ENCODE peak calls at places on chromosomes 3 and 15, in four cellular contexts. One of them, this sample, is unnamed.

GRCh38 chr15:44501768-44502366 is 35.1 kb upstream of the EIF3J start:
- DNase-seq in CD8-positive, alpha-beta T cell: no peak
- DNase-seq in brain microvascular endothelial cell: no peak
- DNase-seq in mammary epithelial cell: peak; percentile 32
- DNase-seq in this sample: no peak

GRCh38 chr3:156483961-156484787 is 70.7 kb downstream of the SSR3 start:
- DNase-seq in CD8-positive, alpha-beta T cell: peak; percentile 42
- DNase-seq in brain microvascular endothelial cell: peak; percentile 64
- DNase-seq in mammary epithelial cell: peak; percentile 70
- DNase-seq in this sample: no peak

GRCh38 chr3:129068291-129068886 is 7.8 kb downstream of the GP9 start:
- DNase-seq in CD8-positive, alpha-beta T cell: no peak
- DNase-seq in brain microvascular endothelial cell: no peak
- DNase-seq in mammary epithelial cell: no peak
- DNase-seq in this sample: no peak

GRCh38 chr15:61327019-61327631 is 98.0 kb upstream of the RORA start:
- DNase-seq in CD8-positive, alpha-beta T cell: no peak
- DNase-seq in brain microvascular endothelial cell: no peak
- DNase-seq in mammary epithelial cell: no peak
- DNase-seq in this sample: no peak

GRCh38 chr15:39118510-39118909 is 462.4 kb upstream of the THBS1 start:
- DNase-seq in CD8-positive, alpha-beta T cell: no peak
- DNase-seq in brain microvascular endothelial cell: peak; percentile 52
- DNase-seq in mammary epithelial cell: peak; percentile 85
- DNase-seq in this sample: no peak

GRCh38 chr3:65597952-65598413 is 440.7 kb downstream of the MAGI1 start:
- DNase-seq in CD8-positive, alpha-beta T cell: no peak
- DNase-seq in brain microvascular endothelial cell: no peak
- DNase-seq in mammary epithelial cell: no peak
- DNase-seq in this sample: peak; percentile 48

GRCh38 chr3:57068437-57069089 is 8.1 kb downstream of the SPATA12 start:
- DNase-seq in CD8-positive, alpha-beta T cell: no peak
- DNase-seq in brain microvascular endothelial cell: peak; percentile 77
- DNase-seq in mammary epithelial cell: peak; percentile 90
- DNase-seq in this sample: no peak

GRCh38 chr3:55296035-55296434 is 191.1 kb downstream of the WNT5A start:
- DNase-seq in CD8-positive, alpha-beta T cell: no peak
- DNase-seq in brain microvascular endothelial cell: no peak
- DNase-seq in mammary epithelial cell: no peak
- DNase-seq in this sample: no peak

GRCh38 chr15:100124936-100125626 is 216.7 kb downstream of the ADAMTS17 start:
- DNase-seq in CD8-positive, alpha-beta T cell: no peak
- DNase-seq in brain microvascular endothelial cell: no peak
- DNase-seq in mammary epithelial cell: no peak
- DNase-seq in this sample: no peak

GRCh38 chr3:113254171-113254947 is 43.0 kb downstream of the BOC start:
- DNase-seq in CD8-positive, alpha-beta T cell: no peak
- DNase-seq in brain microvascular endothelial cell: no peak
- DNase-seq in mammary epithelial cell: no peak
- DNase-seq in this sample: no peak

GRCh38 chr3:157405457-157405856 is 31.2 kb upstream of the PTX3 start:
- DNase-seq in CD8-positive, alpha-beta T cell: no peak
- DNase-seq in brain microvascular endothelial cell: peak; percentile 79
- DNase-seq in mammary epithelial cell: no peak
- DNase-seq in this sample: no peak

GRCh38 chr3:125618208-125618607 is 22.9 kb upstream of the OSBPL11 start:
- DNase-seq in CD8-positive, alpha-beta T cell: no peak
- DNase-seq in brain microvascular endothelial cell: no peak
- DNase-seq in mammary epithelial cell: no peak
- DNase-seq in this sample: no peak

GRCh38 chr3:188051801-188052228 is 102.1 kb upstream of the LPP start:
- DNase-seq in CD8-positive, alpha-beta T cell: no peak
- DNase-seq in brain microvascular endothelial cell: peak; percentile 54
- DNase-seq in mammary epithelial cell: no peak
- DNase-seq in this sample: peak; percentile 38

GRCh38 chr3:19213608-19214220 is 65.4 kb downstream of the KCNH8 start:
- DNase-seq in CD8-positive, alpha-beta T cell: no peak
- DNase-seq in brain microvascular endothelial cell: no peak
- DNase-seq in mammary epithelial cell: no peak
- DNase-seq in this sample: no peak

GRCh38 chr15:71237456-71238188 is 122.4 kb downstream of the THSD4 start:
- DNase-seq in CD8-positive, alpha-beta T cell: no peak
- DNase-seq in brain microvascular endothelial cell: peak; percentile 99
- DNase-seq in mammary epithelial cell: peak; percentile 96
- DNase-seq in this sample: peak; percentile 22

GRCh38 chr15:58352026-58352929 is 79.5 kb upstream of the LIPC start:
- DNase-seq in CD8-positive, alpha-beta T cell: no peak
- DNase-seq in brain microvascular endothelial cell: no peak
- DNase-seq in mammary epithelial cell: no peak
- DNase-seq in this sample: no peak

DNA sequence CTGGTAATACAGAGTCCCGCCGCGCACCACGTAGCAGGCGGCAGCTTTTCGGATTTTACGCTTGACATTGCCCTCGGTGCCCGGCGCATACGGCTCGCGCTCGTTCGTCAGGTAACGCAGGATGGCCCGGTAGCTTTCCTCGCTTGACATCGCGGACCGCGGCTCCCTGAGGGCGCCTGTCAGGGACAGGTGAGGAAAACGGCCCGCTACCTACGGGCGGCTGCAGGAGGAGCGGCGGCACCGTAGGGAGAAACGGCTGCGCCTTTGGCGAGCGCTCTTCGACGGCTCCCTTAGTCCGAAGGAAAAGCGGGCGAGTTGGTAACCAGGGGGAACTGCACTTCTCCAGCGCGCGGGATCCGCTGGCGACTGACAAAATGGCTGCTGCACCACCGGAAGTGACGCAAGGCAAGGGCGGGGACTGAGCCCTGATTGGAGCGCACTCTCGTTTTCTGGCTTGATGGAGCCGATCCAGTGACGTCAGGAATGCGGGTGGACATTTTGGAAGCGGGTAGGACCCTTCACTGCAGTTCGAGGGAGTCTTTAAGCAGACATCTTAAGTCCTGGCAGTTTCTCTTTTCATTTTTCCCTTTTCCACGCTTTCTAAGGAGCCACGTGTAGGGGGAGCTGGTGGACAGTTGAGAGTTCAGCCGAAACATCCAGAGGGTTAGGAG is at the start of gene ZBTB11:
- DNase-seq in CD8-positive, alpha-beta T cell: peak; percentile 100
- DNase-seq in brain microvascular endothelial cell: peak; percentile 100
- DNase-seq in mammary epithelial cell: peak; percentile 99
- DNase-seq in this sample: no peak
- H3K27ac ChIP-seq in CD8-positive, alpha-beta T cell: peak within 1 kb of the TSS; percentile 97
- H3K27ac ChIP-seq in brain microvascular endothelial cell: peak within 1 kb of the TSS; percentile 70
- H3K27ac ChIP-seq in mammary epithelial cell: peak within 1 kb of the TSS; percentile 85
- H3K27ac ChIP-seq in this sample: peak within 1 kb of the TSS; percentile 95

GRCh38 chr15:40767838-40768491 is 1.8 kb upstream of the C15orf62 start:
- DNase-seq in CD8-positive, alpha-beta T cell: no peak
- DNase-seq in brain microvascular endothelial cell: no peak
- DNase-seq in mammary epithelial cell: no peak
- DNase-seq in this sample: no peak

GRCh38 chr15:40766906-40767837 is 2.6 kb upstream of the C15orf62 start:
- DNase-seq in CD8-positive, alpha-beta T cell: no peak
- DNase-seq in brain microvascular endothelial cell: peak; percentile 60
- DNase-seq in mammary epithelial cell: no peak
- DNase-seq in this sample: no peak

GRCh38 chr15:40763801-40764765 is at the start of gene GCHFR:
- DNase-seq in CD8-positive, alpha-beta T cell: peak; percentile 66
- DNase-seq in brain microvascular endothelial cell: peak; percentile 18
- DNase-seq in mammary epithelial cell: peak; percentile 36
- DNase-seq in this sample: no peak

GRCh38 chr15:40764766-40765136 is 883 bp downstream of the GCHFR start:
- DNase-seq in CD8-positive, alpha-beta T cell: no peak
- DNase-seq in brain microvascular endothelial cell: no peak
- DNase-seq in mammary epithelial cell: no peak
- DNase-seq in this sample: no peak

DNA sequence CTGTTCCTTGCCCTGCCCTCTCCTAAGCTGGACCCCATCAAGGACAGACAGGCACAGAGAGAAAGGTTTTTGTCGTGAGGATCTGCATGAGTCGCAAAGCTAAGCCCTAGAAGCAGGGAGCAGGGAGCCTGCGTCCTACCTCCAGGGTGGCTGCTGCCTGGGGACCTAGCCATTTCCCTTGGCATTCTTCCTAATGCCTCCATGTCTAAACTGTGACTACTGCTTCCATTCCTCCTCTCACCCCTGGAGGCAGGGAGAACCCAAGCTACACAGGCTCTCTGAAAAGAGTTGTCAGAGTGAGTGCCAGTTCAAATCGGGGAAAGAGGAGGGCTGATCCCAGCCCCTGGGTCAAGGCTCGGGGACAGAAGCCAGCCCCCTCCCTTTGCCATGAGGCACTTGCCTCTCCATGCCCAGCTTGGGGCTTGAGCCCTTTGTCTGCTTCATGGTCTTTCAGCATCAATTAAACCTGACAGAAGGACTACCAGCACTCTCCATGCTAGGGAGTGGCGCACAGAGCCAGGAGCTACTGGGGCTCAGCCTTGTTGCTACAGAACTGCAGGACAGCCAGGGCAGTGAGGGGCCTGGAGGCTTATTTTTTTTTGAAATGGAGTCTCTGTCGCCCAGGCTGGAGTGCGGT is 2.4 kb downstream of the GCHFR start:
- DNase-seq in CD8-positive, alpha-beta T cell: no peak
- DNase-seq in brain microvascular endothelial cell: no peak
- DNase-seq in mammary epithelial cell: no peak
- DNase-seq in this sample: no peak
- H3K27ac ChIP-seq in CD8-positive, alpha-beta T cell: no peak overlapping the region
- H3K27ac ChIP-seq in brain microvascular endothelial cell: no peak overlapping the region
- H3K27ac ChIP-seq in mammary epithelial cell: no peak overlapping the region
- H3K27ac ChIP-seq in this sample: no peak overlapping the region

GRCh38 chr15:65558336-65558735 is 28.1 kb downstream of the HACD3 start:
- DNase-seq in CD8-positive, alpha-beta T cell: no peak
- DNase-seq in brain microvascular endothelial cell: no peak
- DNase-seq in mammary epithelial cell: no peak
- DNase-seq in this sample: no peak

GRCh38 chr15:65556622-65557021 is 26.4 kb downstream of the HACD3 start:
- DNase-seq in CD8-positive, alpha-beta T cell: no peak
- DNase-seq in brain microvascular endothelial cell: no peak
- DNase-seq in mammary epithelial cell: no peak
- DNase-seq in this sample: no peak

GRCh38 chr15:65550681-65551098 is 20.4 kb downstream of the HACD3 start:
- DNase-seq in CD8-positive, alpha-beta T cell: no peak
- DNase-seq in brain microvascular endothelial cell: peak; percentile 49
- DNase-seq in mammary epithelial cell: peak; percentile 16
- DNase-seq in this sample: no peak

GRCh38 chr15:65551183-65551582 is 20.9 kb downstream of the HACD3 start:
- DNase-seq in CD8-positive, alpha-beta T cell: no peak
- DNase-seq in brain microvascular endothelial cell: no peak
- DNase-seq in mammary epithelial cell: no peak
- DNase-seq in this sample: no peak

GRCh38 chr15:65553691-65554090 is 23.4 kb downstream of the HACD3 start:
- DNase-seq in CD8-positive, alpha-beta T cell: no peak
- DNase-seq in brain microvascular endothelial cell: no peak
- DNase-seq in mammary epithelial cell: no peak
- DNase-seq in this sample: no peak
- H3K27ac ChIP-seq in CD8-positive, alpha-beta T cell: no peak overlapping the region
- H3K27ac ChIP-seq in brain microvascular endothelial cell: no peak overlapping the region
- H3K27ac ChIP-seq in mammary epithelial cell: no peak overlapping the region
- H3K27ac ChIP-seq in this sample: no peak overlapping the region

DNA sequence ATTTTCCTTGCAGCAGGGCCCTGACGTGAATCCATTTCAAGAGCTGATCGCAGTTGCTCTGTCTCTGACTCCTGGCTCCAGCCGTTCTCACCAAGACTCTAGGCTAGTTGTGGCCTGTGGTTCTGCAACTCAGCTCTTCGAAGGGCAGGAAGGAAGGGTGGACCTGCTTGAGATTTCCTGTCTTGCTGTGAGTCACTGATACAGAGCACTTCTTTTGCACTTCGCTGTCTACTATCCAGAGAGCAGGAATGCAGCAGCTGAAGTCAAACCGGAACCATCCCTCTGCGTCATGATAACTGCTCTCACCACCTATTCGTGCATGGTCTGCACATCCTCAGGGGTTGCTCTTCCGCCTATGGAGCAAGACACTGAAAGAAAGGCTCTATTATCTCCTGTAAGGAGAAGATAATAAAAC is 59.7 kb downstream of the RAP2B start:
- DNase-seq in CD8-positive, alpha-beta T cell: peak; percentile 79
- DNase-seq in brain microvascular endothelial cell: peak; percentile 100
- DNase-seq in mammary epithelial cell: peak; percentile 99
- DNase-seq in this sample: no peak
- H3K27ac ChIP-seq in CD8-positive, alpha-beta T cell: peak overlapping the region; percentile 64
- H3K27ac ChIP-seq in brain microvascular endothelial cell: peak overlapping the region; percentile 92
- H3K27ac ChIP-seq in mammary epithelial cell: peak overlapping the region; percentile 78
- H3K27ac ChIP-seq in this sample: no peak overlapping the region

DNA sequence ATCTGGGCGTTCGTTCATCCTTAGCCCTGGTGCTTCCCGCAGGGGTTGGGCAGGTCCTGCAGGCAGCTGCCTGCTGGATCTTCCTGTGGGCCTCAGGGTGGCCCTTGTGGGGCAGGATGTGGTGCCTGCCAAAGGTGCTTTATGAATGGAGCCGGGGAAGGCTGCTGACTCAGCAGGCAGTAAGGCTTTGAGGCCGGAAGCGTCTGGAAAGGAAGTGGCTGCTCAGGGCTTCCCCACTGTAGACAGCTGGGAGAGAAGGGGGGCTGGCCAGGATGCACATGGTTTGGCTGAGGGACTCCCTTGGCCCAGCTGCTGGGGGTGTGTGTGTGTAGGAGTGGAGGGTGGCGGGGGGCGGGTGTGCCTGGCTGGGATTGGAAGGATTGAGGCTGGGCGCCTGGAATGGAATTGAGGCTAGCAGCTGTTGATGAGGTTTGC is 12.9 kb downstream of the CD276 start:
- DNase-seq in CD8-positive, alpha-beta T cell: peak; percentile 64
- DNase-seq in brain microvascular endothelial cell: peak; percentile 80
- DNase-seq in mammary epithelial cell: peak; percentile 94
- DNase-seq in this sample: no peak
- H3K27ac ChIP-seq in CD8-positive, alpha-beta T cell: no peak overlapping the region
- H3K27ac ChIP-seq in brain microvascular endothelial cell: no peak overlapping the region
- H3K27ac ChIP-seq in mammary epithelial cell: no peak overlapping the region
- H3K27ac ChIP-seq in this sample: peak overlapping the region; percentile 28

This sample was measured in caudate nucleus.